ENCODE peak calls at places on chromosomes 11 and 22, in five cellular contexts. H is fibroblast of mammary gland, T is AG09309, L is H9, Q is heart right ventricle. Y is an unnamed sample.

GRCh38 chr22:30340911-30341685 is 14.4 kb upstream of the TBC1D10A start:
- DNase-seq in H (no peak), T (no peak), L (no peak), Q (peak), Y (no peak)

GRCh38 chr11:72228229-72228843 is 3.8 kb downstream of the INPPL1 start:
- DNase-seq in H (peak), T (no peak), L (peak), Q (no peak), Y (no peak)

GRCh38 chr22:50246242-50247175 is 1.7 kb upstream of the TUBGCP6 start:
- DNase-seq in H (no peak), T (no peak), L (no peak), Q (no peak), Y (no peak)

GRCh38 chr22:21450858-21451331 is 16.3 kb upstream of the TMEM191C start:
- DNase-seq in H (no peak), T (no peak), L (peak), Q (peak), Y (no peak)

GRCh38 chr11:74377689-74378088 is 20.5 kb downstream of the PGM2L1 start:
- DNase-seq in H (no peak), T (no peak), L (no peak), Q (no peak), Y (no peak)

GRCh38 chr11:117634756-117635593 is 162.0 kb downstream of the DSCAML1 start:
- DNase-seq in H (peak), T (no peak), L (no peak), Q (no peak), Y (no peak)

GRCh38 chr11:28702450-28702790 is 594.2 kb downstream of the METTL15 start:
- DNase-seq in H (no peak), T (no peak), L (no peak), Q (no peak), Y (no peak)

GRCh38 chr11:32109596-32109995 is 18.7 kb downstream of the RCN1 start:
- DNase-seq in H (no peak), T (no peak), L (no peak), Q (no peak), Y (peak)

GRCh38 chr22:26995222-26995621 is 337.8 kb downstream of the MIAT start:
- DNase-seq in H (no peak), T (no peak), L (no peak), Q (no peak), Y (no peak)

GRCh38 chr11:17588721-17589120 is 41.7 kb downstream of the OTOG start:
- DNase-seq in H (no peak), T (no peak), L (no peak), Q (no peak), Y (no peak)

GRCh38 chr22:23713696-23714595 is 23.1 kb downstream of the RGL4 start:
- DNase-seq in H (no peak), T (no peak), L (no peak), Q (no peak), Y (no peak)

GRCh38 chr11:92152245-92152644 is 72.4 kb upstream of the FAT3 start:
- DNase-seq in H (no peak), T (no peak), L (peak), Q (no peak), Y (peak)

GRCh38 chr11:27443746-27444465 is 28.7 kb downstream of the LGR4 start:
- DNase-seq in H (no peak), T (no peak), L (no peak), Q (no peak), Y (no peak)

GRCh38 chr11:122656631-122657101 is 1.1 kb downstream of the UBASH3B start:
- DNase-seq in H (peak), T (no peak), L (peak), Q (peak), Y (no peak)

GRCh38 chr11:118688851-118689502 is 9.5 kb upstream of the TREH start:
- DNase-seq in H (no peak), T (no peak), L (no peak), Q (no peak), Y (no peak)

GRCh38 chr22:23110190-23110921 is 31.4 kb downstream of the RSPH14 start:
- DNase-seq in H (no peak), T (no peak), L (no peak), Q (no peak), Y (no peak)

DNA sequence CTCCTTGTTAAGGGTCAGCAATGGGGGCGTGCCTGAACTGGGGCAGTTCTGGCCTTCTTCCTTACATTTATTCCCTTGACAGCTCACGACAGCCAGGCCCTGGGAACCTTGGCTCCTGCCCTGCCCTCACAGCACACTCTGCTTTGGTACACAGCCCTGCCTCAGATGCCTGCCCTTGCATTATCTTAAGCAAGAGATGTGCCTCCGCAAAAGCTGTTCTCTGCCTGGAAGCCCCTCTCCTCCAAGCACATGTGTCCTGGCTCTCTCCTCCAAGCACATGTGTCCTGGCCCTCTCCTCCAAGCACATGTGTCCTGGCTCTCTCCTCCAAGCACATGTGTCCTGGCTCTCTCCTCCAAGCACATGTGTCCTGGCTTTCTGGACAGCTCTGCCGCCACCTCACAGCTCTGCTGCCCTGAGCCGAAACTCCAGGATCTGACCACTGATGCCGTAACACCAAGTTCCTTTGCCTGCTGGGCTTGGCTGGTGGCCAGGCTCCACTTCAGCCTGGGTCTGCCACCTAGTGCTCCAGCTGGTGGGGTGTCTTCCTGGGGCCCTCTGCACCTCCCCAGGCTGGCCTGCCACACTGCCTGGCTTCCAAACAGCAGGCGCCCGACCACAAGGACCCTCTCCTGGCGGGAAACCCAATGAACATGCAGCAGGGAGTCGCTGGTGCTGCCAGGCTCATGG is 53.1 kb downstream of the SCUBE1 start:
- DNase-seq in H (peak), T (no peak), L (no peak), Q (peak), Y (peak)
- TF ChIP-seq CTCF in H (no peak), T (no peak), L (no peak), Q (no peak), Y (no peak)

GRCh38 chr22:37636186-37636948 is 3.1 kb upstream of the SH3BP1 start:
- DNase-seq in H (peak), T (no peak), L (no peak), Q (no peak), Y (no peak)
- TF ChIP-seq CTCF in H (peak), T (peak), L (peak), Q (no peak), Y (no peak)

DNA sequence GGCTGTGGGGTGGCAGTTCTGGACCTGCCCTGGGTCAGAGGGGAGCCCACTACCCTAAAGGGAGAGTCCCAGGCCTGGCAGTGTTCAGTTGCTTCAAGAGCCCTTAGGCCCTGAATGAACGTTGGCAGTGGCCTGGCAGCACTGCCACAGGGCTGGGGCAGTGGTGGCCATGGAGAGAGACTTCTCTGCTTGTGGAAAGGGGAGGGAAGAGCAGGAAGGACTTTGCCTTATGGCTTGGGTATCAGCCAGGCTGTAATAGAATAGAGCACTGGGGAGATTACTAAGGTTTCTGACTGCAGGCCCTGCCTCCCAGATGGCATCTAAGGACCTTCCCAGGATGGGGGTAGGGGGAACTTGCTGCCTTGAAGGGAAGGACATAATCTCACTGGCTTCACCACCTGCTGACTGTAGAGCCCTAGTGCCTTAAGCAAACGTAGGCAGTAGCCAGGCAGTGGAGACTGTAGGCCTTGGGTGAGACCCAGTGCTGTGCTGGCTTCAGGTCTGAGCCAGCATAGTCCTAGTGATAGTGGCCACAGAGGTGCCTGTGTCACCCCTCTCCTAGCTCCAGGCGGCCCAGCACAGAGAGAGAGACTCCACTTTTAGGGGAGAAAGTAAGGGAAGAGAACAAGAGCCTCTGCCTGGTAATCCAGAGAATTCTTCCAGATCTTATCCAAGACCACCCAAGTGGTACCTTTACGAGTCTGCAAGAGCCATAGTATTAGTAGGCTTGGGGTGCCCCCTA is 27.6 kb downstream of the PLA2G6 start:
- DNase-seq in H (no peak), T (no peak), L (peak), Q (no peak), Y (no peak)
- TF ChIP-seq CTCF in H (no peak), T (no peak), L (peak), Q (no peak), Y (no peak)

GRCh38 chr11:64850979-64851567 is 6.6 kb upstream of the CDC42BPG start:
- DNase-seq in H (no peak), T (no peak), L (peak), Q (no peak), Y (no peak)

GRCh38 chr11:64848214-64848778 is 3.8 kb upstream of the CDC42BPG start:
- DNase-seq in H (no peak), T (no peak), L (no peak), Q (no peak), Y (no peak)

GRCh38 chr11:64851831-64852337 is 7.4 kb upstream of the CDC42BPG start:
- DNase-seq in H (no peak), T (no peak), L (no peak), Q (no peak), Y (no peak)

GRCh38 chr11:64848779-64849599 is 4.5 kb upstream of the CDC42BPG start:
- DNase-seq in H (no peak), T (no peak), L (peak), Q (no peak), Y (no peak)

GRCh38 chr11:64849600-64850356 is 5.3 kb upstream of the CDC42BPG start:
- DNase-seq in H (peak), T (no peak), L (no peak), Q (peak), Y (no peak)
- TF ChIP-seq CTCF in H (no peak), T (peak), L (no peak), Q (peak), Y (no peak)

GRCh38 chr22:37221424-37222336 is 9.4 kb upstream of the SSTR3 start:
- DNase-seq in H (no peak), T (no peak), L (no peak), Q (no peak), Y (no peak)
- TF ChIP-seq CTCF in H (no peak), T (peak), L (no peak), Q (no peak), Y (no peak)

DNA sequence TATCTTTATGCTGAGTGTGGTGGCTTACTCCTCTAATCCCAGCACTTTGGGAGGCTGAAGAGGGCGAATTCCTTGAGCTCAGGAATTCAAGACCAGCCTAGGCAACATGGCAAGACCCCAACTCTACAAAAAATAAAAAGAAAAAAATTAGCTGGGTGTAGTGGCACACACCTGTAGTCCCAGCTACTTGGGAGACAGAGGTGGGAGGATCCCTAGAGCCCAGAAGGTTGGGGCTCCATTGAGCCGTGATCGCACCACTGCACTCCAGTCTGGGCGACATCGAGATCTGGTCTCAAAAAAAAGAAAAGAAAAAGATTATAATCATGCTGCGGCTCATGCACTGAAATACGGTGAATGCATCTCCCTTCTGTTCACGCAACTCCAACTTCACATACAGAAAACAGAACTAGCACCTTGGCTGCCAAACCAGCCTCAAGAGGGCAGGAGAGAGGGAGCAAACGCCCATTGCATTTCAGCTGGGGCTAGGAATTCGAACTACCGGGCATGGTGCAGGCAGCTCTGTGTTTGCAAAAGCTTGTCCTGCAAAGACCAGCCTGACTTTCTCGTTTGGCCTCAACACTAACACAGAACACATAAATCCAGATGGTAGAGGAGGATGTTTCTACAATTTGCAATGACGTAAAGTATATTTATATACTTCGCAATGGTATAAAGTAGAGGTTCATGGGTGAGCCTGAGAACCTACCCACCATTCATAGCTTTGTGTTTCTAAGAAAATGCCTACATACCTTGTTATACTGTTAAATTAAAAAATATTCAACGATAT is 6.3 kb upstream of the SYNGR1 start:
- DNase-seq in H (peak), T (no peak), L (peak), Q (no peak), Y (peak)
- TF ChIP-seq CTCF in H (peak), T (peak), L (peak), Q (peak), Y (peak)

Y was measured in MCF 10A.